ENCODE peak calls at places on chromosomes 1 and 21, in nine cellular contexts. D is body of pancreas, V is neural progenitor cell, R is SK-N-SH, H is AG04450, X is uterus, U is lower lobe of right lung, T is vagina, K is MM.1S. W is an unnamed sample. For H3K27me3, the result is how much of the 10 kb centered on the place peaks cover.

GRCh38 chr21:36385233-36385908 is at the start of gene CHAF1B:
- DNase-seq in T (no peak), U (peak), H (peak), K (peak), D (peak), X (peak), R (peak), V (peak), W (peak)

GRCh38 chr1:221089273-221089672 is 210.0 kb downstream of the HLX start:
- DNase-seq in T (no peak), V (no peak), H (no peak), U (no peak), X (no peak), R (no peak), K (no peak), D (no peak), W (peak)

GRCh38 chr1:167693425-167694045 is 28.2 kb upstream of the MPZL1 start:
- DNase-seq in X (no peak), U (no peak), V (no peak), R (no peak), K (no peak), D (no peak), T (no peak), H (no peak), W (no peak)

GRCh38 chr1:89525169-89525855 is 683 bp downstream of the LRRC8B start:
- DNase-seq in K (peak), D (no peak), U (peak), H (no peak), T (no peak), V (peak), R (peak), X (peak), W (peak)

GRCh38 chr1:18560692-18561091 is 70.0 kb upstream of the PAX7 start:
- DNase-seq in K (no peak), H (no peak), V (no peak), R (no peak), T (no peak), U (no peak), D (no peak), X (no peak), W (peak)

GRCh38 chr1:94050263-94050662 is 70.7 kb downstream of the ABCA4 start:
- DNase-seq in H (no peak), V (no peak), T (no peak), X (no peak), U (no peak), R (no peak), D (no peak), K (no peak), W (no peak)

GRCh38 chr1:184036517-184036949 is 995 bp downstream of the COLGALT2 start:
- DNase-seq in R (peak), T (no peak), K (no peak), H (no peak), U (peak), X (no peak), V (peak), D (peak), W (peak)

GRCh38 chr1:153527023-153527724 is 8.6 kb downstream of the S100A6 start:
- DNase-seq in V (no peak), T (no peak), D (no peak), H (no peak), R (no peak), X (no peak), K (no peak), U (no peak), W (no peak)

GRCh38 chr1:206464456-206464964 is 5.8 kb upstream of the IKBKE start:
- DNase-seq in K (no peak), T (no peak), V (no peak), U (no peak), D (no peak), R (no peak), H (peak), X (no peak), W (no peak)

GRCh38 chr1:29991025-29991424 is 732.4 kb downstream of the MATN1 start:
- DNase-seq in V (peak), R (peak), K (no peak), X (no peak), H (no peak), T (peak), U (no peak), D (peak), W (peak)

GRCh38 chr1:19315378-19316206 is 3.5 kb downstream of the SLC66A1 start:
- DNase-seq in H (no peak), V (no peak), U (no peak), D (no peak), T (no peak), R (no peak), X (no peak), K (no peak), W (no peak)

GRCh38 chr21:18449586-18449985 is 46.0 kb upstream of the TMPRSS15 start:
- DNase-seq in D (no peak), R (no peak), V (no peak), X (no peak), T (no peak), H (no peak), U (no peak), K (peak), W (no peak)

GRCh38 chr1:7420098-7420445 is 351.0 kb upstream of the VAMP3 start:
- DNase-seq in H (no peak), K (no peak), R (no peak), U (no peak), V (no peak), T (no peak), D (peak), X (peak), W (no peak)

GRCh38 chr1:2415801-2416208 is 3.4 kb upstream of the PEX10 start:
- DNase-seq in D (no peak), R (no peak), H (no peak), K (peak), U (no peak), T (no peak), V (no peak), X (no peak), W (no peak)

GRCh38 chr1:19811206-19811851 is 3.8 kb downstream of the RNF186 start:
- DNase-seq in K (peak), T (no peak), R (peak), H (no peak), U (peak), D (peak), X (no peak), V (peak), W (peak)

GRCh38 chr1:44010935-44011610 is 19.7 kb downstream of the CCDC24 start:
- DNase-seq in U (no peak), R (no peak), V (no peak), T (no peak), H (no peak), K (no peak), D (no peak), X (no peak), W (no peak)

GRCh38 chr1:94438692-94439276 is 20.6 kb downstream of the ABCD3 start:
- DNase-seq in K (no peak), R (no peak), V (no peak), U (no peak), T (no peak), H (no peak), X (no peak), D (no peak), W (no peak)

GRCh38 chr21:46599251-46599572 is 5.7 kb downstream of the S100B start:
- DNase-seq in V (peak), K (no peak), H (peak), T (no peak), U (no peak), D (no peak), X (peak), R (peak), W (peak)

GRCh38 chr1:204468206-204468605 is 26.4 kb downstream of the PIK3C2B start:
- DNase-seq in V (no peak), D (no peak), R (no peak), H (no peak), X (no peak), K (no peak), U (no peak), T (no peak), W (no peak)

GRCh38 chr1:115184951-115185331 is 95.6 kb upstream of the TSPAN2 start:
- DNase-seq in H (no peak), X (peak), D (no peak), V (no peak), K (no peak), U (no peak), T (no peak), R (no peak), W (no peak)

GRCh38 chr1:919271-919872 is 4.4 kb upstream of the SAMD11 start:
- DNase-seq in H (no peak), X (no peak), K (no peak), U (no peak), V (no peak), R (peak), T (no peak), D (no peak), W (no peak)
- H3K27me3 ChIP-seq in H (under half), X (under half), K (half or more), U (half or more), V (half or more), R (under half), T (under half), D (under half), W (under half)

GRCh38 chr1:8465692-8466091 is 147.8 kb downstream of the SLC45A1 start:
- DNase-seq in T (no peak), U (no peak), K (no peak), X (no peak), D (no peak), V (no peak), H (no peak), R (no peak), W (no peak)

GRCh38 chr1:8464377-8464776 is 146.5 kb downstream of the SLC45A1 start:
- DNase-seq in T (no peak), H (no peak), U (peak), V (no peak), R (no peak), D (no peak), K (no peak), X (no peak), W (no peak)

GRCh38 chr1:8467308-8467707 is 149.4 kb downstream of the SLC45A1 start:
- DNase-seq in T (no peak), K (no peak), R (no peak), U (no peak), H (no peak), X (no peak), D (no peak), V (no peak), W (no peak)

GRCh38 chr1:8463144-8463927 is 145.4 kb downstream of the SLC45A1 start:
- DNase-seq in R (peak), K (no peak), U (no peak), V (no peak), D (no peak), H (peak), X (peak), T (no peak), W (peak)

GRCh38 chr1:8464987-8465386 is 147.1 kb downstream of the SLC45A1 start:
- DNase-seq in U (no peak), X (no peak), R (no peak), H (no peak), T (no peak), K (no peak), V (no peak), D (no peak), W (peak)
- TF ChIP-seq CTCF in U (peak), X (peak), R (peak), H (peak), T (no peak), K (no peak), V (peak), D (no peak), W (no peak)

DNA sequence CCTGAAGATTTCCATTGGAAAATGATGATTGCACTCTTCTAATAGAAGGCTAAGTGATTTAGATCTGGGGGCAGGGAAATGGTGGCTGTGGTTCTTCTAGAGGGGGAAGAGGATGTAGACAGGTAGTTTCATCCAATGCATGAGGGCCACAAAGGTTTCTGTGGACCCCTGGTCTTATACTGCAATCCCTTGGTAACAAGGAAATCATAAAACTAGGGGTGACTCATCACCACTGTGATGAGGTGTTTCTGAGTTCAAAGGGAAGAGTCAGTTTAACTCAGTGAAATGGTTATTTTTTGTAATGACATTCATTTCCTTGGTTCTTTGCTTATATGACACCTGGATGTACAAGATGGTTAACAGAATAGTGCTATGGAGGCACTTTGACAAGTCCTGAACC is 20.3 kb downstream of the B3GALT5 start:
- DNase-seq in H (no peak), D (no peak), K (no peak), V (no peak), T (no peak), U (no peak), R (no peak), X (no peak), W (no peak)
- H3K27ac ChIP-seq in H (no peak), D (no peak), K (no peak), V (no peak), T (no peak), U (no peak), R (no peak), X (no peak), W (no peak)

GRCh38 chr1:226109829-226110248 is 47.3 kb downstream of the H3-3A start:
- DNase-seq in R (peak), V (peak), H (no peak), U (peak), K (peak), D (peak), T (no peak), X (peak), W (peak)

GRCh38 chr1:226111109-226111864 is 48.8 kb downstream of the H3-3A start:
- DNase-seq in H (no peak), V (no peak), D (no peak), X (no peak), R (no peak), K (peak), T (no peak), U (no peak), W (peak)

GRCh38 chr1:226112626-226113025 is 50.1 kb downstream of the H3-3A start:
- DNase-seq in V (no peak), T (no peak), X (no peak), H (no peak), U (no peak), R (no peak), K (no peak), D (no peak), W (no peak)

GRCh38 chr1:226110249-226111108 is 48.0 kb downstream of the H3-3A start:
- DNase-seq in U (peak), X (peak), K (peak), H (no peak), V (peak), D (peak), T (no peak), R (peak), W (peak)

DNA sequence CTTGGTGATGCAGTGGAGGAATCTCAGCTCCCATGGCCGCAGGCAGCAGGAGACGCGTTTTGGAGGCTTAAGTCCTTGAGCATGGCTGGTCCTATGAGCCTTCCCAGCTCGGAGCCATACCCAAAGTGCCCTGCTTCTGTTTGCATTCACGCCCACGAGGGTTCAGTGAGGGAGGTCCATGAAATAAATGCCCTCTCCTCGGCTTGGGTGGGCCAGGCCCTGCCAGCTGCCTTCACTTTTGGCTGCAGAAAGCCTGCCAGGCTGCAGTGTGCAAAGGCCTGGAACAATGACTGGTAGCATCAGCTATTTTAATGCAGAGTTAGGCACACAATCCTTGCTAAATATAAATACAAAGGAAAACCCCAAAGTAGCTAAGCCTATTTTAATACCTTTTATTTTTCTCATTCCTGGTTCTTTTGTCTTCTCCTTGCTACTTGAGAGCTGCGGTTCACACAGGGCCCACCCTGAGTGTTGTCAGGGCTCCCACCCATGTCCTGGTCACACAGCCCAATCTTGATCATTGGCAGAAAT is 49.4 kb downstream of the H3-3A start:
- DNase-seq in K (peak), T (no peak), U (no peak), D (no peak), X (no peak), R (no peak), H (no peak), V (peak), W (no peak)
- H3K27me3 ChIP-seq in K (under half), T (under half), U (under half), D (under half), X (under half), R (under half), H (under half), V (under half), W (under half)

GRCh38 chr1:202888204-202888506 is 794 bp downstream of the RABIF start:
- DNase-seq in U (no peak), D (no peak), V (no peak), X (no peak), K (no peak), H (no peak), T (no peak), R (no peak), W (no peak)

GRCh38 chr1:202892501-202892900 is 3.6 kb upstream of the RABIF start:
- DNase-seq in U (no peak), T (no peak), X (no peak), R (no peak), V (no peak), D (no peak), H (no peak), K (no peak), W (no peak)

GRCh38 chr1:202890392-202890791 is 1.4 kb upstream of the RABIF start:
- DNase-seq in K (no peak), V (no peak), H (no peak), R (no peak), D (no peak), X (no peak), U (no peak), T (no peak), W (no peak)

DNA sequence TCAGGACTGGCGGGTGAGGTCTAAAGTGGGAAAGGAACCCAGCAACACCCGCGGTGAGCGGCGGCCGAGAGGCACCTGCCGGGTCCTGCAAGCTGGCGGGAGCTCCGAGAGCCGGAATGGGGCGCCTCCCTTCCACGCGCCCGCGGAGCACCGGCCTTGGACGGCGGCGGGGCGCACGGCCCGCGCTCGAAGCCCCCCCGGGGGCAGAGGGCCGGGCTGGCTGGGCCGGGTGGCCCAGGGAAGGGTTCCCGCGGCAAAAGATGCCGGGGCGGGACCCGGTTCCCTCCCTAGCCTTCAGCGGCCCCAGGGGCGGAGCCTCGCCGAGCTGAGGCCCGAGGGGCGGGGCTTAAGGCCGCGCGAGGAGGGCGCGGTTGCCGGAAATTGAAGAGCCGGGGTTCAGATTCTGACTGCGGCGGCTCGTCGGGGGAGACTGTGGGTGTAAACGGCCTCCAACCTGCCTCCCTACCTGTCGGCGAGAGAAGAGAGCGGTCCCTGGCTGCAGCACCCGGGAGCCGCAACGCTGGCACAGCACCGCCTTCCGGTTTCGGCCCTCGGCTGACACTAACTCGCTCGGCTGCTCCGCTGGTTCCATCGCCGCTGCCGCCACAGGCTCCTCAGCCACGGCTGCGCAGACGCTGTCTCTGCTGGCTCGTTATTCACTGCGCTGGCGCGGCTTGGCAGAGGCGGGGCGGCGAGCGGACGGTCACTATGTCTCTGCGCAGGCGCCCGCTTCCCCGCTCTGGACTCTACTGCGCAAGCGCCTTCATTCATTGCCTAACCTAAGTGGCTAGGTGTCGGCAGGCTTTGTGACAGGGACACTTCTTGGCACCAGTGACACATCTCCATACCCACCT is at the start of gene RABIF:
- DNase-seq in V (peak), X (peak), H (peak), D (peak), U (peak), T (peak), R (peak), K (peak), W (peak)
- TF ChIP-seq CTCF in V (peak), X (peak), H (peak), D (peak), U (no peak), T (no peak), R (no peak), K (peak), W (peak)

DNA sequence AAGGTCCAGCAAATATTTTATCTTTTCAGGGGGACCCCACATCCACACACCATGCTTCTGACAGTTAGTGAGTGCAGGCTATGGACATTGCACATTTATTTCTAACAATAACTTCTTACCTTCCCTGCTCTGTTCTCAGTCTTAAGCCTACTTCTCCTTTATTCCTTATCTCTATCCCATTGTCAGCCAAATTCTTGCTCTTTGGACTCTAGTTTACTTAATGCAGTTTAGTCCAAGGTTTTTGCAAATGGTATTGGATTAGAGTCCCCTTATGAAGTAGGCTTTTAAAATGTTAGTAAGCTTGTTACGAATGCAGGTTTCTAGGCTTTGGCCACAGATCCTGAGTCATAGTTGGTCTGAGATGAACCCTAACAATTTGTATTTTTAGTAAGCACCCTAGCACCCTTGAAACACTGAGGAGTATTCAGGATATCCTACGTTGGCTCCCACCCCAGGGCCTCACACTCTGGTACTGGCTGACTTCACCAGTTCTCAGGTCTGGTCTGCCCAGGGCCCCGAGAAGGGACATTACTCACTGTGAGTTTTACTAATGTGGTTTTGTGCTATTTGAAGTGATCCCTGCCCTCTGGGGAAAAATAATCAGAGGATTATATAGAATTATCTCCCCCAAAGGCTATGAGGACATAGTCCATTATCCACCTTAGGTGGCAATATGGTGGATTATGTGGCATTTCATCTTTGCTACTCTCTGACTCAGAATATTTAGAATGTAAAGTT is 239.5 kb downstream of the TGFB2 start:
- DNase-seq in U (no peak), D (no peak), T (no peak), K (no peak), V (no peak), R (no peak), X (no peak), H (no peak), W (no peak)
- H3K27ac ChIP-seq in U (no peak), D (no peak), T (no peak), K (no peak), V (no peak), R (peak), X (no peak), H (no peak), W (peak)